ENCODE peak calls at places on chromosomes 5 and 9, in four cellular contexts. C is NCI-H446 treated with DMSO at 0.1 percent for 48 hours; J is stimulated activated CD4-positive, alpha-beta T cell treated with anti-CD3 and anti-CD28 coated beads, Interleukin-12 subunit alpha, Interleukin-12 subunit beta, amount 100 ng/mL, for 4 hours; H is HFF-Myc. F is an unnamed sample.

GRCh38 chr5:83559141-83559785 is 87.7 kb downstream of the VCAN start:
- DNase-seq in C (no peak), J (no peak), H (no peak), F (no peak)

GRCh38 chr9:97479496-97480159 is 21.8 kb upstream of the TMOD1 start:
- DNase-seq in C (no peak), J (no peak), H (no peak), F (no peak)

GRCh38 chr5:137084016-137084415 is 415.1 kb downstream of the SPOCK1 start:
- DNase-seq in C (no peak), J (no peak), H (no peak), F (no peak)

GRCh38 chr5:11289208-11289607 is 528.2 kb upstream of the DAP start:
- DNase-seq in C (no peak), J (no peak), H (no peak), F (no peak)

GRCh38 chr5:178793156-178793555 is 62.7 kb upstream of the ZNF354A start:
- DNase-seq in C (no peak), J (peak; percentile 13), H (no peak), F (no peak)

GRCh38 chr9:72726951-72727350 is 205.5 kb downstream of the TMC1 start:
- DNase-seq in C (no peak), J (no peak), H (no peak), F (no peak)

GRCh38 chr5:111070272-111071134 is 1.0 kb upstream of the TSLP start:
- DNase-seq in C (no peak), J (peak; percentile 25), H (no peak), F (no peak)

GRCh38 chr9:105694848-105695581 is 674 bp downstream of the TMEM38B start:
- DNase-seq in C (no peak), J (peak; percentile 46), H (no peak), F (no peak)

GRCh38 chr5:112186401-112186990 is 232.6 kb downstream of the EPB41L4A start:
- DNase-seq in C (no peak), J (no peak), H (no peak), F (no peak)

GRCh38 chr5:168992687-168993086 is 308.3 kb downstream of the SLIT3 start:
- DNase-seq in C (no peak), J (no peak), H (no peak), F (no peak)

F was measured in brain pericyte.